ENCODE peak calls at places on chromosomes 7 and 10, in eight cellular contexts. R is GM20000, Z is dermis blood vessel endothelial cell, I is pons, W is ACHN, B is hepatic stellate cell, D is NCI-H1694 treated with DMSO at 0.1 percent for 48 hours, T is GM13977. J is an unnamed sample.
A peak's percentile ranks its signal among the peaks of the same experiment; 100 is the strongest.

GRCh38 chr10:629186-629998 is 60.1 kb downstream of the DIP2C start:
- DNase-seq in R (no peak), Z (no peak), I (no peak), W (no peak), B (no peak), D (no peak), T (no peak), J (no peak)

GRCh38 chr7:35384761-35385700 is 131.1 kb upstream of the TBX20 start:
- DNase-seq in R (no peak), Z (no peak), I (no peak), W (no peak), B (no peak), D (peak; percentile 9), T (no peak), J (no peak)

GRCh38 chr7:128946936-128947830 is 9.5 kb downstream of the IRF5 start:
- DNase-seq in R (peak; percentile 14), Z (no peak), I (no peak), W (peak; percentile 23), B (no peak), D (no peak), T (no peak), J (no peak)

GRCh38 chr7:43300121-43300520 is 187.7 kb downstream of the HECW1 start:
- DNase-seq in R (no peak), Z (no peak), I (no peak), W (no peak), B (no peak), D (no peak), T (no peak), J (no peak)

GRCh38 chr7:27098493-27099223 is 2.9 kb upstream of the HOXA1 start:
- DNase-seq in R (no peak), Z (peak; percentile 57), I (no peak), W (peak; percentile 82), B (no peak), D (no peak), T (no peak), J (peak; percentile 76)

GRCh38 chr7:121301441-121302213 is 27.2 kb upstream of the WNT16 start:
- DNase-seq in R (no peak), Z (no peak), I (no peak), W (no peak), B (no peak), D (no peak), T (no peak), J (no peak)

GRCh38 chr10:100186813-100187212 is 984 bp upstream of the ERLIN1 start:
- DNase-seq in R (no peak), Z (peak; percentile 17), I (no peak), W (peak; percentile 53), B (no peak), D (no peak), T (no peak), J (peak; percentile 26)

GRCh38 chr10:26567349-26567721 is 129.2 kb downstream of the APBB1IP start:
- DNase-seq in R (no peak), Z (no peak), I (no peak), W (no peak), B (no peak), D (no peak), T (no peak), J (no peak)

GRCh38 chr7:84021292-84021898 is 173.2 kb downstream of the SEMA3A start:
- DNase-seq in R (no peak), Z (no peak), I (no peak), W (peak; percentile 9), B (no peak), D (no peak), T (no peak), J (no peak)

GRCh38 chr7:131040467-131040932 is 287.2 kb upstream of the MKLN1 start:
- DNase-seq in R (peak; percentile 59), Z (peak; percentile 89), I (peak; percentile 81), W (peak; percentile 82), B (peak; percentile 47), D (peak; percentile 75), T (peak; percentile 68), J (peak; percentile 70)

GRCh38 chr7:156192921-156193320 is 380.7 kb upstream of the SHH start:
- DNase-seq in R (no peak), Z (no peak), I (no peak), W (peak; percentile 43), B (no peak), D (no peak), T (no peak), J (peak; percentile 59)

GRCh38 chr10:125132331-125132730 is 28.0 kb downstream of the CTBP2 start:
- DNase-seq in R (no peak), Z (no peak), I (no peak), W (no peak), B (no peak), D (no peak), T (no peak), J (no peak)

GRCh38 chr10:23016636-23017035 is 78.7 kb upstream of the MSRB2 start:
- DNase-seq in R (no peak), Z (no peak), I (no peak), W (no peak), B (no peak), D (no peak), T (no peak), J (no peak)

GRCh38 chr10:68871105-68871711 is 29.9 kb upstream of the DDX50 start:
- DNase-seq in R (no peak), Z (peak; percentile 2), I (no peak), W (peak; percentile 35), B (peak; percentile 46), D (no peak), T (no peak), J (peak; percentile 26)

GRCh38 chr7:27199820-27200760 is at the start of gene HOXA13:
- DNase-seq in R (no peak), Z (no peak), I (no peak), W (peak; percentile 84), B (no peak), D (peak; percentile 56), T (peak; percentile 69), J (no peak)

GRCh38 chr7:33623267-33623666 is 282.1 kb upstream of the BMPER start:
- DNase-seq in R (no peak), Z (no peak), I (no peak), W (no peak), B (no peak), D (no peak), T (no peak), J (no peak)

GRCh38 chr7:42222891-42223290 is 14.1 kb downstream of the GLI3 start:
- DNase-seq in R (no peak), Z (no peak), I (no peak), W (no peak), B (no peak), D (no peak), T (no peak), J (no peak)

GRCh38 chr7:96484845-96485244 is 162.9 kb upstream of the SLC25A13 start:
- DNase-seq in R (no peak), Z (no peak), I (no peak), W (no peak), B (no peak), D (no peak), T (no peak), J (no peak)

GRCh38 chr7:99755085-99755484 is 20.1 kb upstream of the CYP3A7 start:
- DNase-seq in R (no peak), Z (no peak), I (no peak), W (no peak), B (no peak), D (no peak), T (no peak), J (no peak)

GRCh38 chr7:77184990-77185389 is 14.6 kb downstream of the FGL2 start:
- DNase-seq in R (no peak), Z (no peak), I (no peak), W (no peak), B (no peak), D (no peak), T (no peak), J (peak; percentile 10)

GRCh38 chr7:78702770-78703169 is 750.7 kb downstream of the MAGI2 start:
- DNase-seq in R (no peak), Z (no peak), I (no peak), W (peak; percentile 99), B (peak; percentile 34), D (no peak), T (no peak), J (no peak)

GRCh38 chr7:92875719-92876118 is 39.3 kb upstream of the CDK6 start:
- DNase-seq in R (no peak), Z (no peak), I (no peak), W (no peak), B (no peak), D (no peak), T (peak; percentile 14), J (no peak)

GRCh38 chr10:28533571-28534304 is 820 bp downstream of the WAC start:
- DNase-seq in R (peak; percentile 77), Z (peak; percentile 59), I (peak; percentile 42), W (peak; percentile 48), B (peak; percentile 68), D (peak; percentile 5), T (peak; percentile 67), J (peak; percentile 71)

GRCh38 chr10:97279121-97279815 is 13.2 kb downstream of the ARHGAP19 start:
- DNase-seq in R (no peak), Z (no peak), I (no peak), W (no peak), B (no peak), D (no peak), T (no peak), J (peak; percentile 20)

GRCh38 chr7:157404845-157405481 is 68.2 kb downstream of the DNAJB6 start:
- DNase-seq in R (no peak), Z (peak; percentile 71), I (no peak), W (no peak), B (peak; percentile 82), D (no peak), T (no peak), J (peak; percentile 93)

GRCh38 chr7:128103498-128104108 is 72.4 kb upstream of the LRRC4 start:
- DNase-seq in R (peak; percentile 70), Z (peak; percentile 15), I (no peak), W (no peak), B (peak; percentile 51), D (no peak), T (peak; percentile 70), J (peak; percentile 64)

GRCh38 chr10:21953585-21954057 is 49.9 kb downstream of the DNAJC1 start:
- DNase-seq in R (peak; percentile 48), Z (peak; percentile 75), I (peak; percentile 15), W (peak; percentile 52), B (peak; percentile 35), D (peak; percentile 48), T (peak; percentile 45), J (no peak)

J was measured in adrenal gland.